ENCODE peak calls at places on chromosomes 3 and 15, in seven cellular contexts. One of them, this sample, is unnamed. For H3K4me1, the result is how much of the 10 kb centered on the place peaks cover.

GRCh38 chr15:68271854-68272471 is 5.6 kb upstream of the FEM1B start:
- DNase-seq in colonic mucosa: no peak
- DNase-seq in endodermal cell: peak
- DNase-seq in neural progenitor cell: peak
- DNase-seq in effector memory CD4-positive, alpha-beta T cell: no peak
- DNase-seq in tibial nerve: no peak
- DNase-seq in Caco-2: peak
- DNase-seq in this sample: no peak

GRCh38 chr15:62569460-62570404 is 404.6 kb upstream of the C2CD4B start:
- DNase-seq in neural progenitor cell: no peak
- DNase-seq in tibial nerve: peak
- DNase-seq in effector memory CD4-positive, alpha-beta T cell: no peak
- DNase-seq in Caco-2: peak
- DNase-seq in colonic mucosa: peak
- DNase-seq in endodermal cell: no peak
- DNase-seq in this sample: no peak

GRCh38 chr3:32950516-32950915 is 928 bp upstream of the CCR4 start:
- DNase-seq in neural progenitor cell: no peak
- DNase-seq in tibial nerve: no peak
- DNase-seq in Caco-2: no peak
- DNase-seq in endodermal cell: no peak
- DNase-seq in effector memory CD4-positive, alpha-beta T cell: no peak
- DNase-seq in colonic mucosa: no peak
- DNase-seq in this sample: no peak

GRCh38 chr15:94749848-94750617 is 518.7 kb downstream of the MCTP2 start:
- DNase-seq in neural progenitor cell: no peak
- DNase-seq in colonic mucosa: no peak
- DNase-seq in effector memory CD4-positive, alpha-beta T cell: no peak
- DNase-seq in tibial nerve: peak
- DNase-seq in endodermal cell: no peak
- DNase-seq in Caco-2: no peak
- DNase-seq in this sample: peak

GRCh38 chr3:197372076-197372661 is 73.8 kb upstream of the DLG1 start:
- DNase-seq in tibial nerve: no peak
- DNase-seq in endodermal cell: no peak
- DNase-seq in colonic mucosa: peak
- DNase-seq in effector memory CD4-positive, alpha-beta T cell: no peak
- DNase-seq in neural progenitor cell: peak
- DNase-seq in Caco-2: peak
- DNase-seq in this sample: no peak

GRCh38 chr3:44880284-44880683 is 5.9 kb downstream of the TGM4 start:
- DNase-seq in effector memory CD4-positive, alpha-beta T cell: no peak
- DNase-seq in endodermal cell: no peak
- DNase-seq in tibial nerve: no peak
- DNase-seq in colonic mucosa: no peak
- DNase-seq in Caco-2: no peak
- DNase-seq in neural progenitor cell: no peak
- DNase-seq in this sample: no peak

GRCh38 chr15:100537326-100537725 is 8.6 kb upstream of the CERS3 start:
- DNase-seq in endodermal cell: no peak
- DNase-seq in effector memory CD4-positive, alpha-beta T cell: no peak
- DNase-seq in Caco-2: no peak
- DNase-seq in tibial nerve: no peak
- DNase-seq in colonic mucosa: no peak
- DNase-seq in neural progenitor cell: no peak
- DNase-seq in this sample: no peak

GRCh38 chr3:67647390-67647878 is 7.0 kb downstream of the SUCLG2 start:
- DNase-seq in colonic mucosa: peak
- DNase-seq in endodermal cell: no peak
- DNase-seq in tibial nerve: no peak
- DNase-seq in effector memory CD4-positive, alpha-beta T cell: no peak
- DNase-seq in Caco-2: peak
- DNase-seq in neural progenitor cell: no peak
- DNase-seq in this sample: no peak

GRCh38 chr3:150697646-150698045 is 6.1 kb downstream of the ERICH6 start:
- DNase-seq in Caco-2: no peak
- DNase-seq in endodermal cell: no peak
- DNase-seq in neural progenitor cell: no peak
- DNase-seq in colonic mucosa: no peak
- DNase-seq in effector memory CD4-positive, alpha-beta T cell: no peak
- DNase-seq in tibial nerve: no peak
- DNase-seq in this sample: no peak

GRCh38 chr15:90870354-90871096 is 2.1 kb downstream of the FURIN start:
- DNase-seq in effector memory CD4-positive, alpha-beta T cell: no peak
- DNase-seq in endodermal cell: peak
- DNase-seq in tibial nerve: no peak
- DNase-seq in Caco-2: no peak
- DNase-seq in colonic mucosa: peak
- DNase-seq in neural progenitor cell: no peak
- DNase-seq in this sample: no peak

GRCh38 chr3:11568503-11569155 is 75.1 kb downstream of the VGLL4 start:
- DNase-seq in tibial nerve: peak
- DNase-seq in effector memory CD4-positive, alpha-beta T cell: no peak
- DNase-seq in neural progenitor cell: no peak
- DNase-seq in Caco-2: no peak
- DNase-seq in colonic mucosa: no peak
- DNase-seq in endodermal cell: no peak
- DNase-seq in this sample: no peak

GRCh38 chr15:23574742-23575141 is 9.3 kb downstream of the MKRN3 start:
- DNase-seq in effector memory CD4-positive, alpha-beta T cell: no peak
- DNase-seq in neural progenitor cell: no peak
- DNase-seq in tibial nerve: no peak
- DNase-seq in endodermal cell: peak
- DNase-seq in Caco-2: no peak
- DNase-seq in colonic mucosa: no peak
- DNase-seq in this sample: no peak

GRCh38 chr3:131711114-131711786 is 208.5 kb upstream of the MRPL3 start:
- DNase-seq in effector memory CD4-positive, alpha-beta T cell: no peak
- DNase-seq in endodermal cell: peak
- DNase-seq in colonic mucosa: no peak
- DNase-seq in tibial nerve: no peak
- DNase-seq in neural progenitor cell: no peak
- DNase-seq in Caco-2: no peak
- DNase-seq in this sample: no peak

GRCh38 chr3:168123211-168124173 is 27.8 kb upstream of the GOLIM4 start:
- DNase-seq in Caco-2: no peak
- DNase-seq in colonic mucosa: no peak
- DNase-seq in effector memory CD4-positive, alpha-beta T cell: no peak
- DNase-seq in tibial nerve: peak
- DNase-seq in neural progenitor cell: no peak
- DNase-seq in endodermal cell: no peak
- DNase-seq in this sample: no peak

GRCh38 chr3:196207833-196208607 is 3.2 kb downstream of the ZDHHC19 start:
- DNase-seq in neural progenitor cell: peak
- DNase-seq in effector memory CD4-positive, alpha-beta T cell: peak
- DNase-seq in tibial nerve: no peak
- DNase-seq in Caco-2: peak
- DNase-seq in endodermal cell: peak
- DNase-seq in colonic mucosa: peak
- DNase-seq in this sample: peak

GRCh38 chr15:86855962-86856361 is 776.3 kb downstream of the AGBL1 start:
- DNase-seq in endodermal cell: no peak
- DNase-seq in effector memory CD4-positive, alpha-beta T cell: no peak
- DNase-seq in Caco-2: no peak
- DNase-seq in colonic mucosa: no peak
- DNase-seq in tibial nerve: no peak
- DNase-seq in neural progenitor cell: no peak
- DNase-seq in this sample: peak

GRCh38 chr15:101370330-101371024 is 75.4 kb upstream of the SNRPA1 start:
- DNase-seq in effector memory CD4-positive, alpha-beta T cell: no peak
- DNase-seq in endodermal cell: no peak
- DNase-seq in colonic mucosa: no peak
- DNase-seq in neural progenitor cell: no peak
- DNase-seq in tibial nerve: no peak
- DNase-seq in Caco-2: no peak
- DNase-seq in this sample: no peak

GRCh38 chr3:195558602-195559001 is 15.5 kb upstream of the PPP1R2 start:
- DNase-seq in neural progenitor cell: peak
- DNase-seq in endodermal cell: peak
- DNase-seq in Caco-2: peak
- DNase-seq in colonic mucosa: peak
- DNase-seq in tibial nerve: no peak
- DNase-seq in effector memory CD4-positive, alpha-beta T cell: no peak
- DNase-seq in this sample: no peak

GRCh38 chr15:58425185-58425584 is 6.6 kb upstream of the LIPC start:
- DNase-seq in effector memory CD4-positive, alpha-beta T cell: no peak
- DNase-seq in endodermal cell: no peak
- DNase-seq in colonic mucosa: no peak
- DNase-seq in neural progenitor cell: no peak
- DNase-seq in Caco-2: peak
- DNase-seq in tibial nerve: no peak
- DNase-seq in this sample: no peak

GRCh38 chr3:170357176-170357919 is at the start of gene SKIL:
- DNase-seq in colonic mucosa: peak
- DNase-seq in Caco-2: peak
- DNase-seq in tibial nerve: peak
- DNase-seq in endodermal cell: peak
- DNase-seq in neural progenitor cell: peak
- DNase-seq in effector memory CD4-positive, alpha-beta T cell: peak
- DNase-seq in this sample: peak
- H3K4me1 ChIP-seq in colonic mucosa: under half
- H3K4me1 ChIP-seq in Caco-2: under half
- H3K4me1 ChIP-seq in tibial nerve: under half
- H3K4me1 ChIP-seq in endodermal cell: under half
- H3K4me1 ChIP-seq in neural progenitor cell: under half
- H3K4me1 ChIP-seq in effector memory CD4-positive, alpha-beta T cell: under half
- H3K4me1 ChIP-seq in this sample: under half

GRCh38 chr3:12662593-12663310 is 1.2 kb downstream of the RAF1 start:
- DNase-seq in Caco-2: peak
- DNase-seq in colonic mucosa: peak
- DNase-seq in tibial nerve: peak
- DNase-seq in neural progenitor cell: peak
- DNase-seq in endodermal cell: peak
- DNase-seq in effector memory CD4-positive, alpha-beta T cell: no peak
- DNase-seq in this sample: no peak
- H3K4me1 ChIP-seq in Caco-2: under half
- H3K4me1 ChIP-seq in colonic mucosa: under half
- H3K4me1 ChIP-seq in tibial nerve: under half
- H3K4me1 ChIP-seq in neural progenitor cell: under half
- H3K4me1 ChIP-seq in endodermal cell: under half
- H3K4me1 ChIP-seq in effector memory CD4-positive, alpha-beta T cell: under half
- H3K4me1 ChIP-seq in this sample: under half

GRCh38 chr3:194275231-194275671 is 75.9 kb downstream of the CPN2 start:
- DNase-seq in Caco-2: no peak
- DNase-seq in neural progenitor cell: no peak
- DNase-seq in colonic mucosa: no peak
- DNase-seq in endodermal cell: peak
- DNase-seq in tibial nerve: no peak
- DNase-seq in effector memory CD4-positive, alpha-beta T cell: no peak
- DNase-seq in this sample: no peak
- H3K4me1 ChIP-seq in Caco-2: under half
- H3K4me1 ChIP-seq in neural progenitor cell: half or more
- H3K4me1 ChIP-seq in colonic mucosa: under half
- H3K4me1 ChIP-seq in endodermal cell: under half
- H3K4me1 ChIP-seq in tibial nerve: half or more
- H3K4me1 ChIP-seq in effector memory CD4-positive, alpha-beta T cell: under half
- H3K4me1 ChIP-seq in this sample: under half

DNA sequence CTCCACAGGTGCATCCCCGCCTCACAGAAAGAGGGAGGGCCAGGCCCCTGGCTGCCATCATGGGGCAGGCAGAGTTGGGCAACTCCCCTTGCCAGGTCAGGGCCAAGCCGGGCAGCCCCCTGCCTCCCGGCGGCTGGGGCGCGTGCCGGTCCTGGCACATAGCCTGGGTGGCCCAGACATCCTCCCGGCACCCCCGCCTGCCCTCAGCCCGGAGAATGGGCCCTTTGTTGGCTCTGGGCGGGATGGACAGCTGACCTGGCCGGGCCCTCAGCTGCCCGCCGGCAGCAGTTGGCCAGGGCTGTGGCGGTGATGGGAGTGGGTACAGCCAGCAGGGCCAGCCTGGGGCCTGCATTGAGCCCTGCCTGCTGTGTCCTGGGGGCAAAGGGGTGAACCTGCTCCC is 16.5 kb downstream of the PLXNA1 start:
- DNase-seq in endodermal cell: no peak
- DNase-seq in tibial nerve: no peak
- DNase-seq in neural progenitor cell: no peak
- DNase-seq in Caco-2: no peak
- DNase-seq in effector memory CD4-positive, alpha-beta T cell: no peak
- DNase-seq in colonic mucosa: no peak
- DNase-seq in this sample: no peak
- H3K4me1 ChIP-seq in endodermal cell: under half
- H3K4me1 ChIP-seq in tibial nerve: half or more
- H3K4me1 ChIP-seq in neural progenitor cell: under half
- H3K4me1 ChIP-seq in Caco-2: under half
- H3K4me1 ChIP-seq in effector memory CD4-positive, alpha-beta T cell: under half
- H3K4me1 ChIP-seq in colonic mucosa: under half
- H3K4me1 ChIP-seq in this sample: under half

GRCh38 chr3:171799501-171799900 is 10.8 kb downstream of the PLD1 start:
- DNase-seq in neural progenitor cell: no peak
- DNase-seq in tibial nerve: no peak
- DNase-seq in Caco-2: no peak
- DNase-seq in effector memory CD4-positive, alpha-beta T cell: no peak
- DNase-seq in colonic mucosa: no peak
- DNase-seq in endodermal cell: no peak
- DNase-seq in this sample: no peak

GRCh38 chr3:171804618-171805389 is 5.5 kb downstream of the PLD1 start:
- DNase-seq in neural progenitor cell: no peak
- DNase-seq in effector memory CD4-positive, alpha-beta T cell: no peak
- DNase-seq in tibial nerve: peak
- DNase-seq in colonic mucosa: no peak
- DNase-seq in Caco-2: no peak
- DNase-seq in endodermal cell: no peak
- DNase-seq in this sample: no peak

GRCh38 chr3:171803044-171803443 is 7.2 kb downstream of the PLD1 start:
- DNase-seq in tibial nerve: no peak
- DNase-seq in neural progenitor cell: no peak
- DNase-seq in colonic mucosa: no peak
- DNase-seq in effector memory CD4-positive, alpha-beta T cell: no peak
- DNase-seq in endodermal cell: no peak
- DNase-seq in Caco-2: no peak
- DNase-seq in this sample: no peak

GRCh38 chr3:171802601-171802956 is 7.7 kb downstream of the PLD1 start:
- DNase-seq in neural progenitor cell: no peak
- DNase-seq in tibial nerve: no peak
- DNase-seq in endodermal cell: no peak
- DNase-seq in effector memory CD4-positive, alpha-beta T cell: no peak
- DNase-seq in Caco-2: no peak
- DNase-seq in colonic mucosa: no peak
- DNase-seq in this sample: no peak

DNA sequence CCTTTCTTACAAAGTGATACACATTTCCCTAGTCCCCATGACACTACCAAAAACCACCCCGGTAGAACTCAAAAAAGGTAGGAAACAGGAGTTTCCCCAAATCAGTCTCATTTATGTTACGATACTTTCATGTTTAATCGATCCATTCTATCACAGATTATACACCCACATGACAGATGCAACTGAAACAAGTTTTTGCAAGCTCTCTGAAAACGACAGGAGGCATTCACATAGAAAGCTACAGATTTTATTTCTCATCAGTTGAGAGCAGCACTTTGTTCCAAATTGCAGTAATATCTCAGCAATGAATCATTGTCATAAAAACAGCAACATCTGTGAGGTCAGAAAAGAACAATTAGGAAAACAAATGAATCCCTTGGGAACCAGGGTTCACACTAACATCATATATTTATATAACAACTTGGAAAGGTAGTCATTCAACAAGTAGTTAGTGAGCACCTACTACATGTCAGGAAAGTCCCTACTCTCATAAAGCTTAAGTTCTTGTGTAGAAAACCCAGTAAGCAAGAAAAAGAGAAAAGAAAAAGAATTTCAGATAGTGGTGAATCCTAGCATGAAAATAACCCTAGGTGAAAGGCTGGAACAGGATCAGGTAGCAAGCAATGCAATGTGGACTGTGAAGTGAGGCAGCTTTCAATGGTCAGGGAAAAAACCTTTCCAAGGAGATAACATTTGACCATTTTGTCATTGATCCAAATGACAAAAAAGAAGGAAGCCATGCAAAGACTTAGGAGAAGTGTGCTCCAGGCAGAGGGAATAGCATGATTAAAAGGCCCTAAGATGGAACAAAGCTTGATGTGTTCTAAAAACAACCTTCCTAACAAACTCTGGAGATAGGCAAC is 8.3 kb downstream of the PLD1 start:
- DNase-seq in effector memory CD4-positive, alpha-beta T cell: no peak
- DNase-seq in tibial nerve: no peak
- DNase-seq in endodermal cell: no peak
- DNase-seq in neural progenitor cell: no peak
- DNase-seq in Caco-2: no peak
- DNase-seq in colonic mucosa: no peak
- DNase-seq in this sample: no peak
- H3K4me1 ChIP-seq in effector memory CD4-positive, alpha-beta T cell: under half
- H3K4me1 ChIP-seq in tibial nerve: under half
- H3K4me1 ChIP-seq in endodermal cell: under half
- H3K4me1 ChIP-seq in neural progenitor cell: under half
- H3K4me1 ChIP-seq in Caco-2: under half
- H3K4me1 ChIP-seq in colonic mucosa: under half
- H3K4me1 ChIP-seq in this sample: under half